ENCODE peak calls at places on chromosomes 16 and 17, in five cellular contexts. V, P, Q, W and Z are unnamed samples.

GRCh38 chr16:49564577-49565224 is 191.1 kb downstream of the C16orf78 start:
- DNase-seq in V (no peak), P (no peak), Q (no peak), W (no peak), Z (no peak)

GRCh38 chr17:83079766-83080616 is 582 bp downstream of the METRNL start:
- DNase-seq in V (peak; percentile 24), P (no peak), Q (no peak), W (no peak), Z (no peak)

GRCh38 chr16:67922740-67923139 is 8.9 kb downstream of the CTRL start:
- DNase-seq in V (no peak), P (no peak), Q (no peak), W (no peak), Z (no peak)

GRCh38 chr17:9821921-9822320 is at the start of gene GSG1L2:
- DNase-seq in V (no peak), P (no peak), Q (no peak), W (no peak), Z (no peak)

GRCh38 chr16:59597269-59597668 is 863.2 kb upstream of the GOT2 start:
- DNase-seq in V (no peak), P (no peak), Q (no peak), W (no peak), Z (no peak)

GRCh38 chr16:82761236-82761635 is 134.5 kb downstream of the CDH13 start:
- DNase-seq in V (no peak), P (peak; percentile 72), Q (peak; percentile 75), W (peak; percentile 77), Z (peak; percentile 77)

GRCh38 chr17:46772013-46772878 is 46.2 kb downstream of the WNT3 start:
- DNase-seq in V (no peak), P (peak; percentile 33), Q (no peak), W (peak; percentile 35), Z (peak; percentile 16)

GRCh38 chr17:31499771-31500554 is 108.5 kb downstream of the RAB11FIP4 start:
- DNase-seq in V (no peak), P (peak; percentile 71), Q (peak; percentile 34), W (peak; percentile 80), Z (no peak)

GRCh38 chr17:37818689-37819088 is 73.8 kb upstream of the HNF1B start:
- DNase-seq in V (no peak), P (no peak), Q (no peak), W (no peak), Z (no peak)

GRCh38 chr16:72821551-72821950 is 226.4 kb downstream of the ZFHX3 start:
- DNase-seq in V (no peak), P (no peak), Q (no peak), W (no peak), Z (peak; percentile 6)

GRCh38 chr17:73541111-73541510 is 103.1 kb downstream of the SDK2 start:
- DNase-seq in V (no peak), P (no peak), Q (no peak), W (no peak), Z (no peak)

GRCh38 chr17:9350083-9350482 is 225.5 kb downstream of the STX8 start:
- DNase-seq in V (no peak), P (no peak), Q (peak; percentile 92), W (no peak), Z (no peak)

GRCh38 chr17:36901506-36901905 is 35.8 kb upstream of the LHX1 start:
- DNase-seq in V (no peak), P (no peak), Q (no peak), W (no peak), Z (no peak)

GRCh38 chr16:56513972-56514371 is 5.9 kb downstream of the BBS2 start:
- DNase-seq in V (peak; percentile 43), P (no peak), Q (peak; percentile 77), W (no peak), Z (peak; percentile 79)

GRCh38 chr17:48628641-48629410 is 2.7 kb upstream of the HOXB9 start:
- DNase-seq in V (no peak), P (no peak), Q (no peak), W (no peak), Z (no peak)

GRCh38 chr17:69854381-69854780 is 220.6 kb upstream of the KCNJ16 start:
- DNase-seq in V (no peak), P (no peak), Q (no peak), W (no peak), Z (no peak)

GRCh38 chr17:48382989-48383388 is 47.0 kb downstream of the SKAP1 start:
- DNase-seq in V (no peak), P (no peak), Q (no peak), W (no peak), Z (no peak)

GRCh38 chr17:72175787-72176515 is 55.1 kb downstream of the SOX9 start:
- DNase-seq in V (no peak), P (no peak), Q (no peak), W (peak; percentile 30), Z (no peak)

GRCh38 chr17:59620518-59621259 is 994 bp downstream of the CLTC start:
- DNase-seq in V (peak; percentile 26), P (peak; percentile 35), Q (no peak), W (peak; percentile 31), Z (peak; percentile 45)

GRCh38 chr16:78443780-78444422 is 344.4 kb downstream of the WWOX start:
- DNase-seq in V (no peak), P (no peak), Q (peak; percentile 60), W (no peak), Z (no peak)

GRCh38 chr16:930076-930475 is 40.7 kb downstream of the LMF1 start:
- DNase-seq in V (no peak), P (no peak), Q (no peak), W (no peak), Z (no peak)

GRCh38 chr17:4150106-4150505 is 7.1 kb downstream of the CYB5D2 start:
- DNase-seq in V (no peak), P (no peak), Q (no peak), W (no peak), Z (no peak)

GRCh38 chr17:34533811-34534527 is 45.4 kb upstream of the TMEM132E start:
- DNase-seq in V (no peak), P (no peak), Q (peak; percentile 22), W (no peak), Z (no peak)

GRCh38 chr16:75225678-75226515 is 7.1 kb downstream of the CTRB1 start:
- DNase-seq in V (no peak), P (no peak), Q (no peak), W (no peak), Z (peak; percentile 25)

GRCh38 chr16:12188674-12189249 is 212.2 kb downstream of the SNX29 start:
- DNase-seq in V (no peak), P (no peak), Q (no peak), W (no peak), Z (no peak)
- H3K4me1 ChIP-seq in V (no peaks in the 10 kb centered on the region), P (peaks cover 14% of the 10 kb centered on the region), Q (peaks cover 3% of the 10 kb centered on the region), W (peaks cover 15% of the 10 kb centered on the region), Z (no peaks in the 10 kb centered on the region)

GRCh38 chr17:75695141-75695829 is 26.0 kb upstream of the ITGB4 start:
- DNase-seq in V (no peak), P (no peak), Q (peak; percentile 24), W (no peak), Z (no peak)

GRCh38 chr17:75697651-75698291 is 23.5 kb upstream of the ITGB4 start:
- DNase-seq in V (no peak), P (no peak), Q (no peak), W (no peak), Z (no peak)

GRCh38 chr17:75693500-75694481 is 26.7 kb downstream of the SAP30BP start:
- DNase-seq in V (no peak), P (peak; percentile 76), Q (peak; percentile 86), W (peak; percentile 78), Z (peak; percentile 78)

GRCh38 chr17:75694536-75694935 is 26.7 kb upstream of the ITGB4 start:
- DNase-seq in V (no peak), P (no peak), Q (no peak), W (no peak), Z (no peak)

DNA sequence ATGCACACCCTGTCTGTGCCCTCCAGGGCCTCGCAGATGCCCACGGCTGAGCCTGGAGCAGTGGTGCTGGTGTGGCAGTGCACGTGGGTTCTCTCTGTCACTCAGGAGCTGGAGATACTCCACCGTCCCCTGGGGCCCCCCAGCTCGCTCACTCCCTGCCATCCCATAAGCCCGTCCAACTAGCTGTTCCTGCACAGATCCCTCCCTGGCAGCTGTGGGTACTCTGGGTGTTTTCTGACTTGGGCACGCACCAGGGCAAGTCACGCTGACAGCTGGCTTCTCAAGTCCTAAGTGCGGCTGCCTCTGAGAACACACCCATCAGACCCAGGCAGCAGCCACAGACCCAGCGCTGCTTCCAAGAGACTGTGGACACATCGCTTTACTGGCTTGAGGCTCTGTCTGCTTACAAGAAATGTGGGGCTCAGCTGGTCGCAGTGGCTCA is 25.4 kb upstream of the ITGB4 start:
- DNase-seq in V (no peak), P (peak; percentile 60), Q (no peak), W (peak; percentile 65), Z (no peak)
- H3K4me1 ChIP-seq in V (peaks cover 9% of the 10 kb centered on the region), P (peaks cover 97% of the 10 kb centered on the region), Q (peaks cover 9% of the 10 kb centered on the region), W (peaks cover 91% of the 10 kb centered on the region), Z (peaks cover 75% of the 10 kb centered on the region)

DNA sequence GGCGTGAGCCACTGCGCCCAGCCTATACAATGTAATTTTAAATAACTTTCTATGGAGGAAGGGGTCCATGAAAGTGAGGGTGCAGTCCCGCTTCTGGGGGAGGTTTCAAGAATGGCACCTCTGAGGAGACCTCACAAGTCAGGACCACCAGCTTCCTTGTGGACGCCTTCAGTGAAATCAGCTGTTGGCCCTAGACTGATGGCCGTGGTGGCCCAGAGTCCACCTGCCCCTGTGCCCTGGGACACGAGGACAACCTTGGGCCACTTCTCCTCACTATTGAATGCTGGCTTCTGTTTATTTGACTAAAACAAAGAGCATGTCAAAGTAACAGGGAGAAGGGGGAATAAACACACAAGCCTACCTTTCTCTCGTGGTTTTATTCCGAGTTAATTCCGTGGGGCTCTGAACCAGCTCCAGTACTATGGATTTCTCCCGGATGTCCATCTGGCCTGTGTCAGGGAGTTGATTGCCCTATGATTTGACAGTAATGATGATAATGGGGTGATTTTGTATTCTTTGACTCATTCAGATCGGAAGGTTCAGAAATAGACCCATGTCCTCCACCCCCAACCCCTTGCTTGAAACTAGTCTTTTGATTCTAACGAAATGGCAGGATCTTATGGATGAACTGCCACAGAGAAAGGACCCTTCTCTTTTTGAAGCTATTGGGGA is 8.6 kb upstream of the CBX4 start:
- DNase-seq in V (no peak), P (no peak), Q (no peak), W (no peak), Z (no peak)
- H3K4me1 ChIP-seq in V (peaks cover 14% of the 10 kb centered on the region), P (peaks cover 31% of the 10 kb centered on the region), Q (peaks cover 4% of the 10 kb centered on the region), W (peaks cover 10% of the 10 kb centered on the region), Z (peaks cover 14% of the 10 kb centered on the region)

GRCh38 chr16:28133666-28134065 is 70.2 kb upstream of the GSG1L start:
- DNase-seq in V (no peak), P (no peak), Q (no peak), W (no peak), Z (no peak)

GRCh38 chr16:28140788-28141618 is 70.8 kb downstream of the XPO6 start:
- DNase-seq in V (peak; percentile 89), P (no peak), Q (no peak), W (no peak), Z (no peak)

GRCh38 chr16:28136751-28137434 is 73.4 kb upstream of the GSG1L start:
- DNase-seq in V (peak; percentile 45), P (no peak), Q (no peak), W (no peak), Z (no peak)

DNA sequence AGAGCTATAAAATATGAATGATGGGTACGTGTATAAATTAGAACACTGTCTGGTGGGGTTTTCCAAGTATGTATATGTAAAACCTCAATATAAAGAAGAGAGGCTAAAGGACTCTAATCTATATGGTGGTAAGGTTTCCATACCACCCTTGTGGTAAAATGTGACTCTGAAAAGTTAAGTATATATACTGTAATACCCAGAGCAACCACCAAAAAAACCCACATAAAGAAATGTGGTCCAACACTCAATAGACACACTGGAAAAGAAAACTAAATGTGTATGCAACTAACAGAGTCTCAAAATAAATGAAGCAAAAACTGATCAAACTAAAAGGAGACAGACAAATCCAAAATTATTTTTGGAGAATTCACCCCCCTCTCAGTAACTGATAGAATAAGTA is 72.2 kb downstream of the XPO6 start:
- DNase-seq in V (peak; percentile 39), P (no peak), Q (no peak), W (no peak), Z (no peak)
- H3K4me1 ChIP-seq in V (peaks cover 84% of the 10 kb centered on the region), P (no peaks in the 10 kb centered on the region), Q (no peaks in the 10 kb centered on the region), W (no peaks in the 10 kb centered on the region), Z (peaks cover 31% of the 10 kb centered on the region)